ENCODE peak calls at places on chromosomes 7 and 10, in eight cellular contexts. O is adipocyte, N is cardiac muscle cell, M is aorta, U is prostate gland, X is fibroblast of lung, P is heart right ventricle, A is astrocyte. R is an unnamed sample. For H3K4me1, the result is how much of the 10 kb centered on the place peaks cover.

GRCh38 chr10:19970707-19971106 is 154.5 kb downstream of the PLXDC2 start:
- DNase-seq in O (no peak), N (peak), M (no peak), U (no peak), X (peak), P (no peak), A (no peak), R (no peak)

GRCh38 chr10:4501306-4501705 is 324.7 kb upstream of the AKR1E2 start:
- DNase-seq in O (no peak), N (no peak), M (no peak), U (no peak), X (no peak), P (no peak), A (peak), R (no peak)

GRCh38 chr10:75876710-75877109 is 445.3 kb downstream of the LRMDA start:
- DNase-seq in O (no peak), N (no peak), M (no peak), U (no peak), X (no peak), P (no peak), A (no peak), R (no peak)

GRCh38 chr7:90383879-90384278 is 19.4 kb upstream of the CLDN12 start:
- DNase-seq in O (peak), N (peak), M (no peak), U (no peak), X (peak), P (no peak), A (peak), R (no peak)

GRCh38 chr7:14184292-14184864 is 194.9 kb upstream of the ETV1 start:
- DNase-seq in O (no peak), N (no peak), M (no peak), U (no peak), X (no peak), P (no peak), A (no peak), R (no peak)

GRCh38 chr10:74813371-74813770 is 13.0 kb upstream of the KAT6B start:
- DNase-seq in O (no peak), N (no peak), M (no peak), U (no peak), X (no peak), P (no peak), A (no peak), R (no peak)

GRCh38 chr7:39754326-39755120 is 131.2 kb downstream of the RALA start:
- DNase-seq in O (peak), N (peak), M (peak), U (no peak), X (peak), P (no peak), A (peak), R (no peak)

GRCh38 chr10:57320416-57320815 is 947.3 kb downstream of the IPMK start:
- DNase-seq in O (no peak), N (no peak), M (no peak), U (no peak), X (no peak), P (no peak), A (no peak), R (no peak)

GRCh38 chr10:111732116-111732785 is 451.3 kb downstream of the GPAM start:
- DNase-seq in O (no peak), N (no peak), M (no peak), U (no peak), X (no peak), P (no peak), A (no peak), R (no peak)

GRCh38 chr7:4753610-4754432 is 21.6 kb upstream of the AP5Z1 start:
- DNase-seq in O (peak), N (peak), M (peak), U (peak), X (peak), P (peak), A (no peak), R (peak)

GRCh38 chr7:36438211-36438610 is 48.5 kb downstream of the ANLN start:
- DNase-seq in O (no peak), N (no peak), M (no peak), U (no peak), X (no peak), P (no peak), A (no peak), R (no peak)

GRCh38 chr7:151236406-151236805 is 4.1 kb downstream of the CHPF2 start:
- DNase-seq in O (no peak), N (no peak), M (no peak), U (no peak), X (no peak), P (no peak), A (no peak), R (no peak)
- H3K4me1 ChIP-seq in O (under half), N (under half), M (under half), U (under half), X (under half), P (under half), A (under half), R (under half)

GRCh38 chr7:143285454-143285756 is 647 bp downstream of the TMEM139 start:
- DNase-seq in O (no peak), N (no peak), M (no peak), U (no peak), X (no peak), P (no peak), A (no peak), R (no peak)
- H3K4me3 ChIP-seq in O (no peak), N (no peak), M (no peak), U (no peak), X (no peak), P (peak), A (no peak), R (no peak)

DNA sequence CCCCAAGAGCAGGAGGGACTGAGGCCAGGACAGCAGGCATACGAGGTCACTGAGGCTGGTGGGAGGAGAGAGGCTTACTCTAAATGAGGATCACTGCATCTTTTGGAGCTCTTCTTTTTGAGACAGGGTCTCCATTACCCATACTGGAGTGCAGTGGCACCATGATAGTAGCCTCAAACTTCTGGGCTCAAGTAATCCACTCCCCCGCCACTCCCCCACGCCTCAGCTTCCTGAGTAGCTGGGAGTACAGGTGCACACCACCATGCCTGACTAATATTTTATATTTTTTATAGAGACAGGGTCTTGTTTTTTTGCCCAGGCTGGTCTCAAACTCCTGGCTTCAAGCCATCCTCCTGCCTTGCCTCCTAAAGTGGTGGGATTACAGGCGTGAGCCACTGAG is 25.8 kb downstream of the OGDH start:
- DNase-seq in O (no peak), N (no peak), M (no peak), U (no peak), X (no peak), P (no peak), A (no peak), R (no peak)
- H3K4me1 ChIP-seq in O (under half), N (under half), M (under half), U (under half), X (under half), P (half or more), A (under half), R (under half)

DNA sequence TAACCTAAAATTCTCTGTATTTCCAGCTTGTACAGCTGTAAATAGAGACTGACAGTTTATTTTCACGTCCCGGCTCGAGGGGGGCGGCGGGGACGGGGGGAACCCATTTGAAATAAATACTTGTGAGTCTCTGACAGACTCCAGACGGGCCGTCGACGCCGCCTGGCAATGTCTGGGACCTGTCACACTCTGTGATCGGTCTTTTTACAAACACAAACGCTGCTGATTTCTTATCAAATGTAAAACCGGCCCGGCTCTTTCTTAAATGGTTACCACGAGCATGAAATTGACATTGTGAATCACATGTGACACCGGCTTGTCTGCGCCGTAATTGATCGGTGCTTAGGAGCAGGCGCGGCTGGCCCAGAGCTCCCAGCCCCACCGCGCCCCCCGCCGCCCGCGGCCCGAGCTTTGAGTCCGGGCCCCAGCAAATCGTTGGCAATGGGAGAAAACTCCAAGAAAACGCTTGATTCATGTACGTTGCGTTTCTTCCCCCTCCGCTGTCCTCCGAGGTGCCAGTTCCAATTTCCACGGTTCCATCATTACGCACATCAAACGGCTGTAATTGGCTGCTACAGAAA is 57.1 kb downstream of the UNCX start:
- DNase-seq in O (no peak), N (no peak), M (peak), U (no peak), X (peak), P (no peak), A (peak), R (no peak)
- H3K4me3 ChIP-seq in O (peak), N (peak), M (peak), U (peak), X (peak), P (peak), A (no peak), R (no peak)

GRCh38 chr10:6146921-6147320 is 55.8 kb upstream of the PFKFB3 start:
- DNase-seq in O (no peak), N (no peak), M (no peak), U (no peak), X (no peak), P (no peak), A (no peak), R (no peak)
- H3K4me1 ChIP-seq in O (under half), N (under half), M (under half), U (under half), X (under half), P (under half), A (under half), R (under half)

DNA sequence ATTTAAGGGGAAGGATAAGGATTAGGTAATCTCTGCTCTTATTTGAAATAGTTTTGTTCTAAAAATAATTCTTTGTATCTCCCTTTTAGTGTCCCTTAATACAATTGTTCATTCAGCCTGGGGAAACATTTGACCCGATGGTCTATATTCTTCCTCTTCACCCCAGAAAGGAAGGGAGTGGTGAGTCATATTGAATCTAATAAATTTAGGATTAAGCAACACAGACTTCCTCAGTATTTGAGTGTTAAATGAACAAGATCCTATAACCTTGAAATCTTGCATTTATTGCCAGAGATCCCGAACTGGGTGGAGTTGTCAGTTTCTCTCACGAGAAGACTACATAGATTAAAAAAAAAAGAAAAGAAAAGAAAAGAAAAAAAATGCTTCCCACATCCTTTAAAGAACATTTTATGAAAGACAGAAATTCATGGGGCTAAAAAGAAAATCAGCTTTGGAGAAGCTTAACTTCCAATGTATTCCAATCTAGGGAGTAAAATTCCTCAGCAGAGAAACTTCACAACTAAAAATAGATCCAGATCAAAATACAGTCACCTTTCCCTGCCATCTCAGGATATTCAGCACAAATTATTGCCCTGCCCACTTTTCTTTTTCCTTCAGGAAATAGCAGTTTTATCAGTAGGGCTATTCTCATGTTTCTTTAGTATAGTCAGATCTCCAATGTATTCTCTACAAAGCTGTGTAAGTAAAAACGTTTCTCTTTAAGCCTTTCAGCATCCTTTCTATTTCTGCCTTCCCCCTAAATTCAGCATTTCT is 82.2 kb downstream of the SEMA3D start:
- DNase-seq in O (peak), N (peak), M (no peak), U (no peak), X (peak), P (no peak), A (no peak), R (peak)
- H3K4me3 ChIP-seq in O (peak), N (no peak), M (no peak), U (no peak), X (no peak), P (no peak), A (no peak), R (no peak)

GRCh38 chr7:7693881-7694280 is 24.5 kb downstream of the RPA3 start:
- DNase-seq in O (peak), N (peak), M (no peak), U (no peak), X (peak), P (no peak), A (peak), R (no peak)
- H3K4me1 ChIP-seq in O (under half), N (under half), M (under half), U (under half), X (under half), P (under half), A (under half), R (under half)

DNA sequence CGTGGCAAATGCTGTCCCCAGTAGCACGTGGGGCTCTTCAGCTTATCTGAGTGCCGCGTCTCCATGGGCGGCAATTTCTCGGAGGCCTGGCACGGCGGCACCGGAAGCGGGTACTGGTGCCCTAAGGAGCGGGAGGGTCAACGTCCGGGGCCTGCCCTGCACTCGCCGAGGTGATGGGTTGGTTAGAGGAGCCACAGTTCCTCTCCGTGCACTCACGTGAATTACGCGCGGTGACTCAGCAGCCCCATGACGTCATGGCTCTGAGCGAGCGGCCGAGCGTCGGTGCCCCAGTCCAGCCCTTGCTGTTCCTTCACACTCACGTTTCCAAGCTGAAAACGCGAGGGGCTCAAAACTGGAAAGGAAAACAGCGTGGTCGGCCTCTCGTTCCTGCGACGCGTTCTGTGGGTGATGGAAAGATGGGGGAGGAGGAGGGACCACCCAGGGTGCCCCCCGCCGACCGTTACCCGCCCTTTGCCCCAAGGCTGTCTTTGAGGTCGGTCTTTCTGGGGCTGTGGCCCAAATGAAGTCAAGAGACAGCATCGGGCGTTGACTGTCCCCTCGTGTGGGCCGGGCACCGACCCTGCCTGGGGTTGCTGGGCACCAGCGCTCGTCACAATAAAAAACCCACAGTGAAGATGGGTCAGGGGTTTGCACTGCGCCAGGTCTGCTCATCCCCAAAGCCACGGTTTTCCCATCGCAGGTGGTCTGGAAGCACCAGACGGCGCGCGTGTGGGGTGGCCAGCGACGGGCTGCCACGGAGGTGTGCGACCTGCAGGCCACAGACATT is 70.4 kb upstream of the CFAP46 start:
- DNase-seq in O (no peak), N (no peak), M (peak), U (no peak), X (no peak), P (no peak), A (no peak), R (peak)
- H3K4me3 ChIP-seq in O (no peak), N (no peak), M (no peak), U (no peak), X (no peak), P (no peak), A (no peak), R (no peak)

GRCh38 chr10:84354623-84355022 is 26.2 kb downstream of the CCSER2 start:
- DNase-seq in O (no peak), N (no peak), M (no peak), U (no peak), X (no peak), P (no peak), A (no peak), R (no peak)

GRCh38 chr10:84353052-84353803 is 24.8 kb downstream of the CCSER2 start:
- DNase-seq in O (no peak), N (no peak), M (no peak), U (no peak), X (no peak), P (no peak), A (no peak), R (no peak)

GRCh38 chr10:84355106-84355505 is 26.7 kb downstream of the CCSER2 start:
- DNase-seq in O (peak), N (no peak), M (no peak), U (no peak), X (no peak), P (no peak), A (no peak), R (no peak)

GRCh38 chr10:84358743-84359142 is 30.4 kb downstream of the CCSER2 start:
- DNase-seq in O (no peak), N (no peak), M (no peak), U (no peak), X (no peak), P (no peak), A (no peak), R (no peak)

GRCh38 chr10:84356951-84357350 is 28.6 kb downstream of the CCSER2 start:
- DNase-seq in O (no peak), N (no peak), M (no peak), U (no peak), X (no peak), P (no peak), A (no peak), R (no peak)
- H3K4me1 ChIP-seq in O (under half), N (under half), M (under half), U (under half), X (under half), P (under half), A (under half), R (under half)

R was measured in testis.